ENCODE peak calls at places on chromosomes 6 and 20, in seven cellular contexts. One of them, this sample, is unnamed.

GRCh38 chr6:12290490-12290820 is 294 bp downstream of the EDN1 start:
- DNase-seq in activated gamma-delta T cell: no peak
- DNase-seq in activated effector memory CD4-positive, alpha-beta T cell treated with Interleukin-2 at 50 U/mL for 16 hours: no peak
- DNase-seq in amniotic stem cell: no peak
- DNase-seq in dermis blood vessel endothelial cell: no peak
- DNase-seq in stimulated activated CD4-positive, alpha-beta T cell treated with anti-CD3 and anti-CD28 coated beads, Interleukin-12 subunit alpha, Interleukin-12 subunit beta, amount 100 ng/mL, for 4 hours: no peak
- DNase-seq in aorta: no peak
- DNase-seq in this sample: no peak

GRCh38 chr20:58718121-58718563 is 25.5 kb downstream of the NPEPL1 start:
- DNase-seq in activated gamma-delta T cell: no peak
- DNase-seq in activated effector memory CD4-positive, alpha-beta T cell treated with Interleukin-2 at 50 U/mL for 16 hours: no peak
- DNase-seq in amniotic stem cell: no peak
- DNase-seq in dermis blood vessel endothelial cell: no peak
- DNase-seq in stimulated activated CD4-positive, alpha-beta T cell treated with anti-CD3 and anti-CD28 coated beads, Interleukin-12 subunit alpha, Interleukin-12 subunit beta, amount 100 ng/mL, for 4 hours: no peak
- DNase-seq in aorta: no peak
- DNase-seq in this sample: peak

GRCh38 chr6:119449253-119450156 is 99.9 kb upstream of the MAN1A1 start:
- DNase-seq in activated gamma-delta T cell: no peak
- DNase-seq in activated effector memory CD4-positive, alpha-beta T cell treated with Interleukin-2 at 50 U/mL for 16 hours: no peak
- DNase-seq in amniotic stem cell: no peak
- DNase-seq in dermis blood vessel endothelial cell: no peak
- DNase-seq in stimulated activated CD4-positive, alpha-beta T cell treated with anti-CD3 and anti-CD28 coated beads, Interleukin-12 subunit alpha, Interleukin-12 subunit beta, amount 100 ng/mL, for 4 hours: no peak
- DNase-seq in aorta: no peak
- DNase-seq in this sample: no peak

GRCh38 chr6:44178424-44179071 is 19.9 kb downstream of the CAPN11 start:
- DNase-seq in activated gamma-delta T cell: no peak
- DNase-seq in activated effector memory CD4-positive, alpha-beta T cell treated with Interleukin-2 at 50 U/mL for 16 hours: no peak
- DNase-seq in amniotic stem cell: no peak
- DNase-seq in dermis blood vessel endothelial cell: no peak
- DNase-seq in stimulated activated CD4-positive, alpha-beta T cell treated with anti-CD3 and anti-CD28 coated beads, Interleukin-12 subunit alpha, Interleukin-12 subunit beta, amount 100 ng/mL, for 4 hours: no peak
- DNase-seq in aorta: no peak
- DNase-seq in this sample: no peak

GRCh38 chr20:57811373-57812020 is 101.7 kb upstream of the PMEPA1 start:
- DNase-seq in activated gamma-delta T cell: no peak
- DNase-seq in activated effector memory CD4-positive, alpha-beta T cell treated with Interleukin-2 at 50 U/mL for 16 hours: no peak
- DNase-seq in amniotic stem cell: no peak
- DNase-seq in dermis blood vessel endothelial cell: no peak
- DNase-seq in stimulated activated CD4-positive, alpha-beta T cell treated with anti-CD3 and anti-CD28 coated beads, Interleukin-12 subunit alpha, Interleukin-12 subunit beta, amount 100 ng/mL, for 4 hours: no peak
- DNase-seq in aorta: no peak
- DNase-seq in this sample: peak

GRCh38 chr6:123393333-123393732 is 243.4 kb downstream of the TRDN start:
- DNase-seq in activated gamma-delta T cell: no peak
- DNase-seq in activated effector memory CD4-positive, alpha-beta T cell treated with Interleukin-2 at 50 U/mL for 16 hours: no peak
- DNase-seq in amniotic stem cell: no peak
- DNase-seq in dermis blood vessel endothelial cell: no peak
- DNase-seq in stimulated activated CD4-positive, alpha-beta T cell treated with anti-CD3 and anti-CD28 coated beads, Interleukin-12 subunit alpha, Interleukin-12 subunit beta, amount 100 ng/mL, for 4 hours: no peak
- DNase-seq in aorta: no peak
- DNase-seq in this sample: no peak

GRCh38 chr6:57421503-57421902 is 104.1 kb downstream of the PRIM2 start:
- DNase-seq in activated gamma-delta T cell: no peak
- DNase-seq in activated effector memory CD4-positive, alpha-beta T cell treated with Interleukin-2 at 50 U/mL for 16 hours: no peak
- DNase-seq in amniotic stem cell: no peak
- DNase-seq in dermis blood vessel endothelial cell: peak
- DNase-seq in stimulated activated CD4-positive, alpha-beta T cell treated with anti-CD3 and anti-CD28 coated beads, Interleukin-12 subunit alpha, Interleukin-12 subunit beta, amount 100 ng/mL, for 4 hours: no peak
- DNase-seq in aorta: no peak
- DNase-seq in this sample: no peak

GRCh38 chr20:58892126-58892931 is 39.8 kb downstream of the GNAS start:
- DNase-seq in activated gamma-delta T cell: peak
- DNase-seq in activated effector memory CD4-positive, alpha-beta T cell treated with Interleukin-2 at 50 U/mL for 16 hours: peak
- DNase-seq in amniotic stem cell: peak
- DNase-seq in dermis blood vessel endothelial cell: peak
- DNase-seq in stimulated activated CD4-positive, alpha-beta T cell treated with anti-CD3 and anti-CD28 coated beads, Interleukin-12 subunit alpha, Interleukin-12 subunit beta, amount 100 ng/mL, for 4 hours: peak
- DNase-seq in aorta: peak
- DNase-seq in this sample: peak